ENCODE peak calls at places on chromosome 13, in four cellular contexts. Y is HTR-8/SVneo, A is GM03348, G is caudate nucleus. P is an unnamed sample.

GRCh38 chr13:98300956-98301641 is 124.0 kb upstream of the RNF113B start:
- DNase-seq in Y (no peak), A (peak), G (no peak), P (peak)

GRCh38 chr13:34156841-34157365 is 339.0 kb downstream of the RFC3 start:
- DNase-seq in Y (peak), A (peak), G (peak), P (peak)

GRCh38 chr13:79530270-79530669 is 49.3 kb downstream of the NDFIP2 start:
- DNase-seq in Y (no peak), A (no peak), G (peak), P (no peak)

GRCh38 chr13:69704311-69704710 is 403.3 kb upstream of the ATXN8OS start:
- DNase-seq in Y (no peak), A (no peak), G (no peak), P (no peak)

GRCh38 chr13:71867101-71867814 is at the start of gene DACH1:
- DNase-seq in Y (peak), A (peak), G (peak), P (peak)

GRCh38 chr13:45086484-45086883 is 33.8 kb upstream of the GTF2F2 start:
- DNase-seq in Y (peak), A (peak), G (no peak), P (no peak)

GRCh38 chr13:29556742-29557141 is 38.7 kb downstream of the SLC7A1 start:
- DNase-seq in Y (no peak), A (no peak), G (no peak), P (no peak)

GRCh38 chr13:92896842-92897241 is 329.8 kb upstream of the GPC6 start:
- DNase-seq in Y (peak), A (no peak), G (no peak), P (peak)

GRCh38 chr13:45297456-45298205 is 43.4 kb downstream of the TPT1 start:
- DNase-seq in Y (no peak), A (no peak), G (peak), P (no peak)